ENCODE peak calls at places on chromosomes 1 and 21, in five cellular contexts. Y is transverse colon, Q is ovary, B is sigmoid colon, G is SK-N-SH. N is an unnamed sample.

GRCh38 chr1:115642168-115643072 is 650 bp downstream of the VANGL1 start:
- DNase-seq in B (peak), Q (peak), G (peak), Y (peak), N (peak)

GRCh38 chr1:234656070-234656875 is 46.3 kb upstream of the IRF2BP2 start:
- DNase-seq in Y (no peak), G (no peak), Q (no peak), B (no peak), N (no peak)

GRCh38 chr1:206708058-206708457 is 23.4 kb downstream of the MAPKAPK2 start:
- DNase-seq in Y (peak), B (peak), G (no peak), Q (no peak), N (no peak)

GRCh38 chr1:41476807-41477361 is 7.6 kb downstream of the EDN2 start:
- DNase-seq in Q (no peak), B (peak), G (no peak), Y (peak), N (no peak)

GRCh38 chr1:157519451-157519850 is 32.9 kb downstream of the FCRL5 start:
- DNase-seq in Q (no peak), Y (no peak), B (no peak), G (no peak), N (no peak)

GRCh38 chr21:38945536-38946245 is 140.0 kb downstream of the ETS2 start:
- DNase-seq in Y (no peak), Q (no peak), G (no peak), B (no peak), N (no peak)

GRCh38 chr21:34006603-34007168 is 66.7 kb upstream of the MRPS6 start:
- DNase-seq in G (no peak), B (no peak), Q (no peak), Y (no peak), N (no peak)

GRCh38 chr1:116409751-116410182 is 36.7 kb downstream of the ATP1A1 start:
- DNase-seq in Y (no peak), B (no peak), Q (no peak), G (no peak), N (no peak)

GRCh38 chr1:57411262-57411661 is 12.6 kb downstream of the DAB1 start:
- DNase-seq in Y (no peak), B (no peak), G (no peak), Q (no peak), N (no peak)

GRCh38 chr1:109687641-109688499 is at the start of gene GSTM1:
- DNase-seq in Q (no peak), Y (peak), B (peak), G (no peak), N (no peak)
- TF ChIP-seq CTCF in Q (peak), Y (no peak), B (no peak), G (no peak), N (no peak)

DNA sequence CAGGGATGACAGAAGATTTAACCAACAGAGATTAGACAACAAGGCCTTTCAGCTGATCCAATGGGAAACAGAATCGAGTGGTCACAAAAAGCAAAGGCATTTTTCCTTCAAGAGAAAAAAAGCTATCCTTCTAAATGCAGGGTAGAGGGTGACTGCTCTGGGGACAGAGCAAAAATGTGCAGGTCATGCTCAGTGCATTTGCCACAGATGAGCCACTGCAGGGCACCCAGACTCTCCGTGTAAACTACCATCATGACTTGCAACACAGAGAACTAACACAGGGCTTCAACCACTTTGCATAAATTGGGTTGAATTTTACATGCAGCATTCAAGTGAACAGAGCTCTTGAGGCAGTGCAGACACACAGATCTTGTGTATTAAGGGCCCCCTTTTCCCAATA is 56.8 kb downstream of the PRKAB2 start:
- DNase-seq in Y (no peak), Q (no peak), B (no peak), G (no peak), N (no peak)
- TF ChIP-seq EP300 in Y (no peak), Q (no peak), B (no peak), G (no peak), N (no peak)

DNA sequence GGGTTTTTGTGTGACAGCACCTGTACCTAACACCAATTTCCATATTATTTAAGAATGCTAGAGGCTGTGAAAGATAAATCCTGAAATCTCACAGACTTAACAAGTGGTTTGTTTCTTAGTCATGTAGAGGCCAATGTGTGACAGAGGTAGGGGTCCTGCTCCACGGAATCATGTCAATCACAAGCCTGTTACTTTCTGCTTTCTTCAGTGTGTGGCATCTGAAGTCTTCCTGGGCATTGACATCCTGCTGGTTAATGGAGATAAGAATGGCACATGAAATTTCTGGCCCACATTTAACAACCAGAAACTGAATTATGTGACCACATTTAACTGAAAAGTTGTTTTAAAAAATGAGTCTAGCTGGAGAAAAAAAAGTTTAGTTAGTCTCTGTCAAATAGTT is 68.3 kb upstream of the PLA2G4A start:
- DNase-seq in B (no peak), Y (no peak), G (no peak), Q (no peak), N (no peak)
- H3K4me3 ChIP-seq in B (no peak), Y (no peak), G (no peak), Q (no peak), N (no peak)

GRCh38 chr1:101653482-101653946 is 343.2 kb downstream of the OLFM3 start:
- DNase-seq in Y (peak), Q (no peak), G (no peak), B (no peak), N (no peak)
- TF ChIP-seq CTCF in Y (peak), Q (no peak), G (peak), B (no peak), N (no peak)